ENCODE peak calls at places on chromosomes 1 and 21, in nine cellular contexts. One of them, this sample, is unnamed.

GRCh38 chr21:42544544-42544943 is 30.9 kb downstream of the SLC37A1 start:
- DNase-seq in HepG2: no peak
- DNase-seq in Panc1: no peak
- DNase-seq in GM23338: no peak
- DNase-seq in K562: peak; percentile 61
- DNase-seq in stomach: no peak
- DNase-seq in transverse colon: no peak
- DNase-seq in endothelial cell of umbilical vein: no peak
- DNase-seq in H1: no peak
- DNase-seq in this sample: no peak

GRCh38 chr1:153985341-153985912 is 712 bp downstream of the RAB13 start:
- DNase-seq in K562: peak; percentile 60
- DNase-seq in H1: peak; percentile 57
- DNase-seq in stomach: no peak
- DNase-seq in endothelial cell of umbilical vein: peak; percentile 68
- DNase-seq in GM23338: peak; percentile 56
- DNase-seq in HepG2: no peak
- DNase-seq in Panc1: no peak
- DNase-seq in transverse colon: peak; percentile 36
- DNase-seq in this sample: no peak

GRCh38 chr1:151710187-151710586 is 6.4 kb downstream of the CELF3 start:
- DNase-seq in transverse colon: no peak
- DNase-seq in stomach: no peak
- DNase-seq in K562: peak; percentile 76
- DNase-seq in endothelial cell of umbilical vein: no peak
- DNase-seq in GM23338: peak; percentile 83
- DNase-seq in H1: peak; percentile 75
- DNase-seq in Panc1: no peak
- DNase-seq in HepG2: no peak
- DNase-seq in this sample: no peak

GRCh38 chr1:227891223-227891954 is 56.3 kb downstream of the WNT9A start:
- DNase-seq in stomach: peak; percentile 20
- DNase-seq in endothelial cell of umbilical vein: no peak
- DNase-seq in Panc1: no peak
- DNase-seq in GM23338: no peak
- DNase-seq in transverse colon: peak; percentile 3
- DNase-seq in K562: no peak
- DNase-seq in H1: peak; percentile 43
- DNase-seq in HepG2: no peak
- DNase-seq in this sample: peak; percentile 50

GRCh38 chr1:206900149-206900548 is 2.9 kb downstream of the IL24 start:
- DNase-seq in endothelial cell of umbilical vein: no peak
- DNase-seq in K562: no peak
- DNase-seq in HepG2: no peak
- DNase-seq in transverse colon: no peak
- DNase-seq in GM23338: no peak
- DNase-seq in Panc1: no peak
- DNase-seq in H1: no peak
- DNase-seq in stomach: no peak
- DNase-seq in this sample: no peak

GRCh38 chr1:76949503-76949902 is 82.2 kb downstream of the ST6GALNAC5 start:
- DNase-seq in stomach: no peak
- DNase-seq in transverse colon: no peak
- DNase-seq in K562: no peak
- DNase-seq in endothelial cell of umbilical vein: no peak
- DNase-seq in Panc1: no peak
- DNase-seq in HepG2: no peak
- DNase-seq in GM23338: no peak
- DNase-seq in H1: no peak
- DNase-seq in this sample: no peak

GRCh38 chr1:21564521-21565095 is 55.4 kb downstream of the ALPL start:
- DNase-seq in K562: no peak
- DNase-seq in transverse colon: no peak
- DNase-seq in GM23338: no peak
- DNase-seq in H1: no peak
- DNase-seq in stomach: no peak
- DNase-seq in endothelial cell of umbilical vein: no peak
- DNase-seq in HepG2: no peak
- DNase-seq in Panc1: no peak
- DNase-seq in this sample: no peak

GRCh38 chr1:196486346-196486745 is 121.9 kb downstream of the KCNT2 start:
- DNase-seq in HepG2: no peak
- DNase-seq in K562: no peak
- DNase-seq in H1: no peak
- DNase-seq in endothelial cell of umbilical vein: peak; percentile 94
- DNase-seq in GM23338: no peak
- DNase-seq in transverse colon: no peak
- DNase-seq in Panc1: no peak
- DNase-seq in stomach: no peak
- DNase-seq in this sample: no peak

GRCh38 chr1:24388331-24388870 is 25.2 kb downstream of the STPG1 start:
- DNase-seq in H1: peak; percentile 13
- DNase-seq in endothelial cell of umbilical vein: no peak
- DNase-seq in stomach: no peak
- DNase-seq in transverse colon: no peak
- DNase-seq in Panc1: no peak
- DNase-seq in HepG2: no peak
- DNase-seq in GM23338: no peak
- DNase-seq in K562: no peak
- DNase-seq in this sample: no peak

GRCh38 chr1:212967767-212968166 is 17.4 kb downstream of the VASH2 start:
- DNase-seq in HepG2: peak; percentile 45
- DNase-seq in transverse colon: no peak
- DNase-seq in K562: peak; percentile 84
- DNase-seq in endothelial cell of umbilical vein: no peak
- DNase-seq in Panc1: peak; percentile 8
- DNase-seq in stomach: no peak
- DNase-seq in GM23338: peak; percentile 91
- DNase-seq in H1: no peak
- DNase-seq in this sample: no peak

GRCh38 chr1:71307451-71307850 is 226.6 kb upstream of the ZRANB2 start:
- DNase-seq in GM23338: peak; percentile 14
- DNase-seq in stomach: no peak
- DNase-seq in transverse colon: peak; percentile 22
- DNase-seq in endothelial cell of umbilical vein: peak; percentile 42
- DNase-seq in H1: no peak
- DNase-seq in HepG2: no peak
- DNase-seq in Panc1: no peak
- DNase-seq in K562: no peak
- DNase-seq in this sample: no peak

DNA sequence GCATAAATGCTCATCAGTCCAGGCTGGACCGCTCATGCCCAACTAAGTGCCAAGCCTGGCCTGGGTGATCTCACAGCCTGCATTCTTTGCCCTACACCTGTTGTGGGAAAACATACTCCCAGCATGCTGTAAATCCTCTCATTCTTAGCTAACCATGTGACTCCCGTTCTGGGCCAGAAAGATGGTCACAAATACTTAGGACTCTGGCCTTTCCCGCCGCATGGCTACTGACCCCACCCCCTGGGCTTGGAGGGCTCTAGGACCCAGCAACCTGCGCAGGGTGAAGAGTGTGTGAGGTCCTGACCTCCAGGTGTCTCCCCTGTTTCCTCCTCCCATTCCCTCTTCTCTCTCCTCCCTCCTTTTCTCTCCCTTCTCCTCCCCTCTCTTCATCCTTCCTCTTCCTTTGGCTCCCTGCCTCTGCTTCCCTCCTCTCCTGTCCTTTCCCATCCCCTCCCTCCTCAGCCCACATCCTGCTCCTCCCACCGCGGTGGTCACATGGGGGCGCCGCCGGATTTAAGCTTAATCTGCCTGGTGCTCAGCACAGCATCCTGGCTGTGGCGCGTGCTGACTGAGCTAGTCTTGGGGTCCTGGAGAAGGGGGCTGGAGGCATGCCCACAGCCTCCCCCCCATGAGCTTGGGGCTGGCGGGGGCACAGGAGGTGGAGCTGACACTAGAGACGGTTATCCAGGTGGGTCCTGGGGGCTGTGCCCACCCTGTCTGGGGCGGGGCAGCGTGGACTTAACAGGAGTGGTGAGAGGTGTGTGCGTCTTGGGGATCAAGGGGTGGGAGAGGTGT is at the start of gene CROCC:
- DNase-seq in K562: peak; percentile 23
- DNase-seq in H1: peak; percentile 88
- DNase-seq in transverse colon: no peak
- DNase-seq in HepG2: no peak
- DNase-seq in GM23338: peak; percentile 100
- DNase-seq in endothelial cell of umbilical vein: peak; percentile 56
- DNase-seq in Panc1: no peak
- DNase-seq in stomach: no peak
- DNase-seq in this sample: no peak
- TF ChIP-seq POLR2AphosphoS5 in K562: no peak
- TF ChIP-seq POLR2AphosphoS5 in H1: peak; percentile 33
- TF ChIP-seq POLR2AphosphoS5 in transverse colon: no peak
- TF ChIP-seq POLR2AphosphoS5 in HepG2: no peak
- TF ChIP-seq POLR2AphosphoS5 in GM23338: peak; percentile 100
- TF ChIP-seq POLR2AphosphoS5 in endothelial cell of umbilical vein: no peak
- TF ChIP-seq POLR2AphosphoS5 in Panc1: no peak
- TF ChIP-seq POLR2AphosphoS5 in stomach: no peak
- TF ChIP-seq POLR2AphosphoS5 in this sample: no peak

DNA sequence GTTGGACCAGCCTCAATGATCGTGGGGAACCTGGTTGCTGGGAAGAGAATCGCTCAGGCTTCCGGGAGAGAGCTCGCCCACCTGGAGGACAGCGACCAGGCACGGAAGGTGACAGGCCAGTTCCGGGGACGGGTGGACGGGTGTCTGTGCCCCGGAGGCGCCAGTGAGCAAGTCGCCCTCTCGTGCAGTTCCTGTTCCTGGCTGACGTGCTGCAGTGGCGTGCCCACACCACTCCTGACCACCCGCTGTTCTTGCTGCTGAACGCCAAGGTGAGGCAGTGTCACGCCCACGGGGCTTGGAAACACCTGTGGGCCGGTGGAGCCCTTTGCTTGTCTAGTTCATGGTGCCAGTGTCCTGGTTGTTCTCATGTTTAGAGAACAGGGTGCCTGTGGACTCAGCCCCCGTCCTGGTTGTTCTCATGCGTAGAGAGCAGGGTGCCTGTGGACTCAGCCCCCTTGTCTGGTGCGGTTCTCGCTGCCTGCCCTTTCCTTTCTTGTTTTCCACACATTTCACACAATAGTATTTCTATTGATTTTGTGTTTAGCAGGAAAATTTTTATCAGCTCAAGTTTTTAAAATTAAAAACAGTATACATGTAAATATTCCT is 53.1 kb downstream of the S100B start:
- DNase-seq in stomach: peak; percentile 29
- DNase-seq in transverse colon: no peak
- DNase-seq in Panc1: no peak
- DNase-seq in H1: peak; percentile 44
- DNase-seq in endothelial cell of umbilical vein: no peak
- DNase-seq in GM23338: peak; percentile 33
- DNase-seq in HepG2: no peak
- DNase-seq in K562: no peak
- DNase-seq in this sample: no peak
- TF ChIP-seq CTCF in stomach: no peak
- TF ChIP-seq CTCF in transverse colon: no peak
- TF ChIP-seq CTCF in Panc1: no peak
- TF ChIP-seq CTCF in H1: no peak
- TF ChIP-seq CTCF in endothelial cell of umbilical vein: no peak
- TF ChIP-seq CTCF in GM23338: peak; percentile 9
- TF ChIP-seq CTCF in HepG2: no peak
- TF ChIP-seq CTCF in K562: no peak
- TF ChIP-seq CTCF in this sample: no peak

GRCh38 chr1:224492632-224493031 is 58.0 kb upstream of the WDR26 start:
- DNase-seq in GM23338: no peak
- DNase-seq in endothelial cell of umbilical vein: no peak
- DNase-seq in HepG2: no peak
- DNase-seq in K562: no peak
- DNase-seq in transverse colon: no peak
- DNase-seq in H1: no peak
- DNase-seq in stomach: no peak
- DNase-seq in Panc1: no peak
- DNase-seq in this sample: no peak

GRCh38 chr1:224493269-224493668 is 58.7 kb upstream of the WDR26 start:
- DNase-seq in stomach: no peak
- DNase-seq in K562: no peak
- DNase-seq in endothelial cell of umbilical vein: no peak
- DNase-seq in Panc1: no peak
- DNase-seq in transverse colon: no peak
- DNase-seq in GM23338: no peak
- DNase-seq in HepG2: no peak
- DNase-seq in H1: no peak
- DNase-seq in this sample: no peak

GRCh38 chr1:224492015-224492414 is 57.4 kb upstream of the WDR26 start:
- DNase-seq in endothelial cell of umbilical vein: no peak
- DNase-seq in GM23338: no peak
- DNase-seq in transverse colon: no peak
- DNase-seq in H1: no peak
- DNase-seq in K562: no peak
- DNase-seq in HepG2: no peak
- DNase-seq in Panc1: no peak
- DNase-seq in stomach: no peak
- DNase-seq in this sample: no peak

GRCh38 chr1:224495861-224496260 is 61.3 kb upstream of the WDR26 start:
- DNase-seq in K562: no peak
- DNase-seq in GM23338: no peak
- DNase-seq in stomach: no peak
- DNase-seq in Panc1: no peak
- DNase-seq in transverse colon: no peak
- DNase-seq in HepG2: no peak
- DNase-seq in endothelial cell of umbilical vein: no peak
- DNase-seq in H1: no peak
- DNase-seq in this sample: no peak

GRCh38 chr1:224494343-224494742 is 59.7 kb upstream of the WDR26 start:
- DNase-seq in HepG2: no peak
- DNase-seq in Panc1: no peak
- DNase-seq in stomach: no peak
- DNase-seq in transverse colon: no peak
- DNase-seq in H1: no peak
- DNase-seq in endothelial cell of umbilical vein: no peak
- DNase-seq in K562: no peak
- DNase-seq in GM23338: no peak
- DNase-seq in this sample: no peak
- TF ChIP-seq POLR2AphosphoS5 in HepG2: no peak
- TF ChIP-seq POLR2AphosphoS5 in Panc1: no peak
- TF ChIP-seq POLR2AphosphoS5 in stomach: no peak
- TF ChIP-seq POLR2AphosphoS5 in transverse colon: no peak
- TF ChIP-seq POLR2AphosphoS5 in H1: no peak
- TF ChIP-seq POLR2AphosphoS5 in endothelial cell of umbilical vein: no peak
- TF ChIP-seq POLR2AphosphoS5 in K562: no peak
- TF ChIP-seq POLR2AphosphoS5 in GM23338: no peak
- TF ChIP-seq POLR2AphosphoS5 in this sample: no peak

DNA sequence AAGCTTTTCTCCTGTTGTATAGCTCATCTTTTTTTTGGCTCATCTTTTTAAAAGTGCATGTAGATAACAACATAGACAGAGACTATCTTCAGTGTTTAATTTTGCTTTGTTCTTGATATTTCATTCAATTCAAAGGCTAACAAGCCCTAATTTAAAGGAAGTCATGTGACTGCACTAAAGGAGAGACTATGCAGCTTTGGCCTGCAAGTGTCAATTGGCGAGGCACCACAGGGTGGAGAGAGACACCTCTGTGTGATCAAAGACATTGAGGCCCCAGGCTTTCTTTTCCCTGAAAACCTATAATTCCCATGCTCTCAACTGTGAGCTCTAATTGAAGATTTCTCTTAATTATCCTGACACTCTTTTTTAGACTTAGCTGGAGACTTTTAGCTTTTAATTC is 53.6 kb downstream of the CHODL start:
- DNase-seq in endothelial cell of umbilical vein: no peak
- DNase-seq in K562: no peak
- DNase-seq in Panc1: no peak
- DNase-seq in H1: no peak
- DNase-seq in transverse colon: no peak
- DNase-seq in HepG2: no peak
- DNase-seq in stomach: no peak
- DNase-seq in GM23338: peak; percentile 52
- DNase-seq in this sample: no peak
- TF ChIP-seq CTCF in endothelial cell of umbilical vein: no peak
- TF ChIP-seq CTCF in K562: no peak
- TF ChIP-seq CTCF in Panc1: no peak
- TF ChIP-seq CTCF in H1: peak; percentile 4
- TF ChIP-seq CTCF in transverse colon: no peak
- TF ChIP-seq CTCF in HepG2: no peak
- TF ChIP-seq CTCF in stomach: no peak
- TF ChIP-seq CTCF in GM23338: no peak
- TF ChIP-seq CTCF in this sample: no peak

This sample was measured in breast epithelium.